ENCODE peak calls at places on chromosomes 1 and 21, in nine cellular contexts. V is brain microvascular endothelial cell, K is left colon, Y is posterior vena cava, S is glutamatergic neuron, G is T-cell, R is left cardiac atrium, F is NCI-H1694 treated with DMSO at 0.1 percent for 48 hours, P is nephron progenitor cell. A is an unnamed sample.

GRCh38 chr1:41461790-41462679 is 22.4 kb downstream of the EDN2 start:
- DNase-seq in V (no peak), K (peak), Y (no peak), S (no peak), G (no peak), R (no peak), F (no peak), P (no peak), A (no peak)

GRCh38 chr1:54230507-54231339 is 30.8 kb downstream of the MRPL37 start:
- DNase-seq in V (no peak), K (no peak), Y (no peak), S (no peak), G (no peak), R (no peak), F (no peak), P (no peak), A (no peak)

GRCh38 chr1:57683037-57683928 is 259.4 kb upstream of the DAB1 start:
- DNase-seq in V (no peak), K (no peak), Y (no peak), S (no peak), G (no peak), R (no peak), F (no peak), P (no peak), A (no peak)

GRCh38 chr1:43708006-43708412 is 673 bp downstream of the ST3GAL3 start:
- DNase-seq in V (peak), K (no peak), Y (no peak), S (no peak), G (no peak), R (no peak), F (no peak), P (no peak), A (no peak)

GRCh38 chr1:178254433-178254832 is 160.5 kb downstream of the RASAL2 start:
- DNase-seq in V (no peak), K (no peak), Y (no peak), S (no peak), G (no peak), R (no peak), F (no peak), P (no peak), A (no peak)

GRCh38 chr21:17869115-17869514 is 50.0 kb upstream of the C21orf91 start:
- DNase-seq in V (no peak), K (no peak), Y (no peak), S (no peak), G (no peak), R (no peak), F (no peak), P (no peak), A (no peak)

GRCh38 chr1:52365091-52365745 is 787 bp downstream of the CC2D1B start:
- DNase-seq in V (peak), K (peak), Y (peak), S (peak), G (no peak), R (peak), F (no peak), P (peak), A (no peak)

GRCh38 chr21:41754481-41754891 is 12.4 kb downstream of the RIPK4 start:
- DNase-seq in V (no peak), K (no peak), Y (peak), S (peak), G (no peak), R (no peak), F (no peak), P (no peak), A (no peak)

GRCh38 chr1:185049670-185050069 is 4.3 kb downstream of the RNF2 start:
- DNase-seq in V (no peak), K (no peak), Y (no peak), S (no peak), G (no peak), R (no peak), F (no peak), P (no peak), A (no peak)

GRCh38 chr1:2271841-2272655 is 43.9 kb downstream of the SKI start:
- DNase-seq in V (no peak), K (no peak), Y (no peak), S (peak), G (no peak), R (no peak), F (no peak), P (peak), A (no peak)

GRCh38 chr1:51955797-51956527 is 34.5 kb downstream of the RAB3B start:
- DNase-seq in V (no peak), K (no peak), Y (no peak), S (no peak), G (no peak), R (no peak), F (no peak), P (no peak), A (no peak)

GRCh38 chr21:45264146-45264918 is 23.4 kb downstream of the POFUT2 start:
- DNase-seq in V (no peak), K (no peak), Y (no peak), S (no peak), G (no peak), R (no peak), F (no peak), P (no peak), A (no peak)

GRCh38 chr1:14738235-14738634 is 139.8 kb downstream of the KAZN start:
- DNase-seq in V (no peak), K (no peak), Y (no peak), S (no peak), G (no peak), R (no peak), F (no peak), P (no peak), A (no peak)

GRCh38 chr1:29475256-29475800 is 239.0 kb downstream of the PTPRU start:
- DNase-seq in V (no peak), K (no peak), Y (no peak), S (no peak), G (no peak), R (no peak), F (no peak), P (no peak), A (no peak)

GRCh38 chr1:229819091-229819490 is 193.0 kb downstream of the URB2 start:
- DNase-seq in V (no peak), K (no peak), Y (no peak), S (no peak), G (no peak), R (no peak), F (no peak), P (no peak), A (no peak)

GRCh38 chr1:163866539-163866938 is 544.8 kb downstream of the NUF2 start:
- DNase-seq in V (no peak), K (no peak), Y (no peak), S (no peak), G (no peak), R (no peak), F (no peak), P (no peak), A (no peak)

GRCh38 chr1:183837062-183837461 is 32.1 kb downstream of the RGL1 start:
- DNase-seq in V (no peak), K (no peak), Y (no peak), S (no peak), G (no peak), R (no peak), F (no peak), P (peak), A (no peak)

GRCh38 chr1:51567653-51568052 is 48.6 kb upstream of the EPS15 start:
- DNase-seq in V (peak), K (no peak), Y (no peak), S (no peak), G (no peak), R (no peak), F (no peak), P (no peak), A (no peak)

GRCh38 chr1:229108598-229109201 is 162.2 kb upstream of the RAB4A start:
- DNase-seq in V (no peak), K (peak), Y (no peak), S (no peak), G (no peak), R (no peak), F (no peak), P (peak), A (no peak)

GRCh38 chr1:200224315-200224714 is 185.5 kb downstream of the ZNF281 start:
- DNase-seq in V (no peak), K (no peak), Y (no peak), S (no peak), G (no peak), R (no peak), F (no peak), P (no peak), A (no peak)

GRCh38 chr1:222844108-222844779 is 29.4 kb downstream of the DISP1 start:
- DNase-seq in V (no peak), K (no peak), Y (no peak), S (no peak), G (no peak), R (no peak), F (no peak), P (no peak), A (no peak)

GRCh38 chr1:94316836-94317789 is 79.7 kb upstream of the ARHGAP29 start:
- DNase-seq in V (no peak), K (no peak), Y (no peak), S (no peak), G (no peak), R (peak), F (no peak), P (no peak), A (no peak)

GRCh38 chr1:154793674-154794073 is 76.4 kb downstream of the KCNN3 start:
- DNase-seq in V (no peak), K (no peak), Y (no peak), S (no peak), G (no peak), R (no peak), F (no peak), P (no peak), A (no peak)

GRCh38 chr1:209367031-209367813 is 216.3 kb upstream of the CAMK1G start:
- DNase-seq in V (peak), K (no peak), Y (no peak), S (no peak), G (no peak), R (no peak), F (no peak), P (no peak), A (no peak)

GRCh38 chr1:32874860-32875793 is 4.4 kb upstream of the FNDC5 start:
- DNase-seq in V (no peak), K (no peak), Y (no peak), S (no peak), G (no peak), R (no peak), F (no peak), P (no peak), A (no peak)

GRCh38 chr1:6501414-6501813 is 9.9 kb upstream of the PLEKHG5 start:
- DNase-seq in V (no peak), K (no peak), Y (no peak), S (no peak), G (no peak), R (no peak), F (no peak), P (no peak), A (no peak)

GRCh38 chr1:44798481-44799365 is 1.5 kb upstream of the PLK3 start:
- DNase-seq in V (no peak), K (peak), Y (peak), S (no peak), G (no peak), R (peak), F (no peak), P (no peak), A (no peak)

GRCh38 chr1:234296481-234296880 is 76.8 kb upstream of the COA6 start:
- DNase-seq in V (no peak), K (no peak), Y (no peak), S (no peak), G (no peak), R (no peak), F (no peak), P (no peak), A (no peak)

GRCh38 chr1:221759436-221759835 is 17.5 kb upstream of the DUSP10 start:
- DNase-seq in V (peak), K (no peak), Y (no peak), S (no peak), G (no peak), R (no peak), F (no peak), P (no peak), A (no peak)

GRCh38 chr1:185759061-185759460 is 24.9 kb downstream of the HMCN1 start:
- DNase-seq in V (no peak), K (no peak), Y (no peak), S (no peak), G (no peak), R (no peak), F (no peak), P (no peak), A (no peak)

GRCh38 chr1:12773438-12773837 is at the start of gene PRAMEF12:
- DNase-seq in V (no peak), K (no peak), Y (no peak), S (no peak), G (no peak), R (no peak), F (no peak), P (no peak), A (no peak)

A was measured in CD8-positive, alpha-beta T cell.